ENCODE peak calls at places on chromosomes 11 and 22, in five cellular contexts. L is K562, O is IMR-90, H is SK-N-SH, F is GM12878. Y is an unnamed sample.
A peak's percentile ranks its signal among the peaks of the same experiment; 100 is the strongest.

GRCh38 chr22:22558972-22559603 is at the start of gene PRAME:
- DNase-seq in L (peak; percentile 100), O (peak; percentile 13), H (peak; percentile 88), F (peak; percentile 11), Y (peak; percentile 79)

GRCh38 chr11:78208257-78209165 is 19.8 kb downstream of the USP35 start:
- DNase-seq in L (no peak), O (peak; percentile 41), H (no peak), F (no peak), Y (peak; percentile 27)

GRCh38 chr11:134248910-134249480 is 4.2 kb downstream of the THYN1 start:
- DNase-seq in L (no peak), O (peak; percentile 53), H (no peak), F (no peak), Y (no peak)

GRCh38 chr11:36398261-36398953 is 102.3 kb downstream of the PRR5L start:
- DNase-seq in L (peak; percentile 14), O (no peak), H (no peak), F (no peak), Y (no peak)

GRCh38 chr11:95364324-95365295 is 133.6 kb upstream of the SESN3 start:
- DNase-seq in L (no peak), O (no peak), H (peak; percentile 20), F (no peak), Y (peak; percentile 79)

GRCh38 chr22:48428556-48429371 is 1398.9 kb downstream of the BRD1 start:
- DNase-seq in L (no peak), O (no peak), H (no peak), F (no peak), Y (no peak)

GRCh38 chr11:112167145-112167544 is at the start of gene TEX12:
- DNase-seq in L (no peak), O (no peak), H (no peak), F (no peak), Y (no peak)

GRCh38 chr11:95305726-95306522 is 74.9 kb upstream of the SESN3 start:
- DNase-seq in L (no peak), O (no peak), H (no peak), F (no peak), Y (no peak)

GRCh38 chr11:12743834-12744449 is 69.7 kb downstream of the TEAD1 start:
- DNase-seq in L (no peak), O (no peak), H (no peak), F (no peak), Y (no peak)

GRCh38 chr11:123122852-123123251 is 60.9 kb upstream of the HSPA8 start:
- DNase-seq in L (no peak), O (no peak), H (no peak), F (no peak), Y (no peak)

GRCh38 chr11:117671370-117671769 is 125.6 kb downstream of the DSCAML1 start:
- DNase-seq in L (no peak), O (no peak), H (no peak), F (no peak), Y (no peak)

GRCh38 chr11:63998558-63999348 is 12.5 kb downstream of the OTUB1 start:
- DNase-seq in L (no peak), O (no peak), H (peak; percentile 52), F (no peak), Y (no peak)

GRCh38 chr11:106389096-106389495 is 311.6 kb downstream of the AASDHPPT start:
- DNase-seq in L (no peak), O (peak; percentile 75), H (no peak), F (no peak), Y (no peak)

GRCh38 chr11:115687934-115688333 is 183.7 kb upstream of the CADM1 start:
- DNase-seq in L (no peak), O (no peak), H (no peak), F (no peak), Y (no peak)

GRCh38 chr22:41969110-41969646 is at the start of gene SEPTIN3:
- DNase-seq in L (no peak), O (no peak), H (peak; percentile 39), F (no peak), Y (no peak)

GRCh38 chr11:100151944-100152343 is 535.1 kb upstream of the ARHGAP42 start:
- DNase-seq in L (no peak), O (no peak), H (no peak), F (no peak), Y (no peak)

GRCh38 chr11:69220581-69221051 is 64.9 kb downstream of the SMIM38 start:
- DNase-seq in L (no peak), O (no peak), H (no peak), F (no peak), Y (no peak)

GRCh38 chr22:44994399-44995281 is 15.2 kb downstream of the PHF21B start:
- DNase-seq in L (no peak), O (no peak), H (peak; percentile 76), F (no peak), Y (no peak)

GRCh38 chr11:36672815-36673450 is 74.9 kb upstream of the RAG2 start:
- DNase-seq in L (peak; percentile 11), O (peak; percentile 58), H (peak; percentile 33), F (no peak), Y (peak; percentile 55)

GRCh38 chr11:102147632-102148031 is 37.4 kb downstream of the YAP1 start:
- DNase-seq in L (no peak), O (no peak), H (no peak), F (no peak), Y (no peak)

GRCh38 chr22:27554841-27555456 is 246.6 kb downstream of the MN1 start:
- DNase-seq in L (no peak), O (no peak), H (no peak), F (no peak), Y (no peak)

GRCh38 chr11:113274708-113275582 is 39.4 kb upstream of the TTC12 start:
- DNase-seq in L (no peak), O (no peak), H (peak; percentile 44), F (no peak), Y (no peak)

GRCh38 chr11:73680687-73681086 is 34.3 kb downstream of the PLEKHB1 start:
- DNase-seq in L (no peak), O (peak; percentile 44), H (no peak), F (no peak), Y (no peak)

DNA sequence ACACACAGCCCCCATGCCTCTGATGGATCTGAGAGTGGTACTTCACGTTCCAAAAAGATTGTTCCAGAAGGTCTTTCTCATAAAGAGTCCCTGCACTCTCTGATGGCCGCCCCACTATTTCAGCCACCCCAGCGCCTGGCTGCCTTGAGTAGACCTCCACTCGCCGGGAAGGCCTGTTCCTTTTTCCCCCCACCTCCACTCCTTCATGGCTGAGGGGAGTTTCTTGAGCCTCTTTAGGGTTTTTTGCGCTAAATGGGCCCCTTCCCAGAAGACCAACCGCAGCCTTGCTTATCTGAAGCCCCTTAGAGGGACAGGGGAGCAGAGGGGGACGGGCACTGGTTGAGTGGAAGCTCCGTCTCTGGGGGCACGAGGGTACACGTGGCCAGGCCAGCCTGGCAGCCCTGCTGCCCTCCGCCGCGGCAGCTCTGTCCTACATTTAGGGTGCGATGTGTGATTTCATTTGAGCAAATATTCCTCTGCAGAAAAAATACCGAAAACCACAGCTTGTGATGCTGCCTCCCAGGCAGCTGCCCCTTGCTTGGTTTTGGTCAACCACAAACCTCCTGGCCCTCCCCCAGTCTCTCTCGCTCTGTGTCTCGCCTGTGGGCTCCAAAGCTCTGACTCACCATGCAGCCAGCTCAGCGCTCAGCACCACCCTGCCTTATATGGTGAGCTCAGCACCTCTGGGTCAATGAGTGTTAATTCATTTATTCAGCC is 88.7 kb downstream of the TP53I11 start:
- DNase-seq in L (peak; percentile 60), O (peak; percentile 99), H (no peak), F (peak; percentile 86), Y (peak; percentile 44)
- TF ChIP-seq MXI1 in L (no peak), O (no peak), H (no peak), F (no peak), Y (no peak)

DNA sequence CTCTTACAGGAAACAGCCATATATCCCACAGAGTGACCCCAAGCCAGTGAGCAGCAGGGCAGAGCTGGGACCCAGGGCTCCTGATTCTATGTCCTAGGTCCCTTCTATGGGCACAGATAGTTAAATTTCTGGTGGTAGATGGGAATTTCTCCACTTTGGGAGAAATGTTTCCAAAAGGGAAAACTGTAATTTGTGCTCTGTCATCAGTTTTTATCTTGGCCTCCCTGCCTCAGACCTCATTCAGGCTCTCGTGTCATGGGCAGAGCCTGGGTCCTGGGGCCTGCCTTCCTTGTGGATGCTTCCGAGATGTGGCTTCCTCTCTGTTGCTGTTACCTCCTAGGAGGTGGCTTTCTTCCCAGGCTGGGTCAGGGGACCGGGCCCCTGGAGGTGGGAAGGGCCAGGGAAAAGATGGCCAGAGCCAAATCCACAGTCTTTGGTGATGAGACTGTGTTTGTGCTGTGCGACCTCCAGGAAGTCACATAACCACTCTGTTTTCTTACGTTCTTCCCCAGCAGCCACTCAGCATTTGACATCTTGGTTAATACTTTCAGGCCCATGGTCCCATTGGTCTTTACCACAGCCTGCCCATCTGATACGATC is 8.6 kb downstream of the LRRC32 start:
- DNase-seq in L (no peak), O (no peak), H (no peak), F (no peak), Y (no peak)
- TF ChIP-seq MXI1 in L (no peak), O (no peak), H (no peak), F (no peak), Y (no peak)

GRCh38 chr11:58900479-58901420 is 38.5 kb upstream of the GLYATL1 start:
- DNase-seq in L (peak; percentile 81), O (peak; percentile 73), H (peak; percentile 25), F (peak; percentile 16), Y (peak; percentile 56)

GRCh38 chr11:58907780-58908179 is 31.5 kb upstream of the GLYATL1 start:
- DNase-seq in L (no peak), O (no peak), H (no peak), F (no peak), Y (no peak)

GRCh38 chr11:58905716-58906547 is 33.4 kb upstream of the GLYATL1 start:
- DNase-seq in L (peak; percentile 17), O (peak; percentile 91), H (peak; percentile 89), F (no peak), Y (no peak)

GRCh38 chr11:58902881-58903280 is 36.4 kb upstream of the GLYATL1 start:
- DNase-seq in L (no peak), O (no peak), H (no peak), F (no peak), Y (no peak)

GRCh38 chr11:58905141-58905715 is 34.1 kb upstream of the GLYATL1 start:
- DNase-seq in L (no peak), O (peak; percentile 70), H (peak; percentile 75), F (no peak), Y (no peak)
- TF ChIP-seq MXI1 in L (no peak), O (no peak), H (peak; percentile 25), F (no peak), Y (no peak)

GRCh38 chr11:8654503-8654902 is 28.0 kb downstream of the TRIM66 start:
- DNase-seq in L (no peak), O (peak; percentile 34), H (no peak), F (no peak), Y (no peak)

GRCh38 chr11:8650401-8650990 is 32.0 kb downstream of the TRIM66 start:
- DNase-seq in L (no peak), O (peak; percentile 44), H (no peak), F (no peak), Y (no peak)

GRCh38 chr11:8646873-8647272 is 35.6 kb downstream of the TRIM66 start:
- DNase-seq in L (no peak), O (no peak), H (no peak), F (no peak), Y (no peak)

GRCh38 chr11:8652140-8652539 is 30.3 kb downstream of the TRIM66 start:
- DNase-seq in L (no peak), O (peak; percentile 99), H (no peak), F (no peak), Y (no peak)

DNA sequence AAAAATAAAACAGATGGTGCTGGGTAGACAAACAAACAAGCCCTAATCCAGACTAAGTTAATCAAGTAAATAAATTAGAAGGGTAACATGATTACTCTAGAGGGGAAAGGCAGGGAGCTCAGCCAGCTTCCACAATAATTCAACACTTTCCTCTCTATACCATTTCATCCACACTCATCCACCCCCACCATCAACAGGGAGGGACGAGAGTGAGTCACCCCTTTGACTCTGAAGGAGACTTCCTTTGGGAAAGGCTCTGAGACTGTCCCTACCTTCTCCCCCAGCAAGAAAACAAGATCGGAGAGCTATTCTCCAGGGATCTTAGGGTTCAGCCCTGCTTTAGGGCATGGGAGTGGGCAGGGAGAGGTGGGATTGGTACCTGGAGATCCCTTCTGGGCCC is 33.1 kb downstream of the TRIM66 start:
- DNase-seq in L (no peak), O (peak; percentile 68), H (no peak), F (no peak), Y (no peak)
- TF ChIP-seq MXI1 in L (no peak), O (no peak), H (no peak), F (no peak), Y (no peak)